ENCODE peak calls at places on chromosomes 7 and 10, in six cellular contexts. X is IMR-90, R is neuronal stem cell, V is mesenchymal stem cell, Y is mesendoderm, M is H1. N is an unnamed sample.

GRCh38 chr7:35787925-35788324 is 12.9 kb upstream of the SEPTIN7 start:
- DNase-seq in X (no peak), R (no peak), V (no peak), Y (peak; percentile 90), M (no peak), N (no peak)

GRCh38 chr7:151517601-151518104 is 2.0 kb downstream of the RHEB start:
- DNase-seq in X (no peak), R (no peak), V (no peak), Y (no peak), M (no peak), N (no peak)

GRCh38 chr7:159000070-159000469 is 143.7 kb downstream of the DYNC2I1 start:
- DNase-seq in X (no peak), R (no peak), V (no peak), Y (no peak), M (no peak), N (no peak)

GRCh38 chr10:63548860-63549259 is 27.7 kb downstream of the REEP3 start:
- DNase-seq in X (no peak), R (no peak), V (no peak), Y (no peak), M (no peak), N (no peak)

GRCh38 chr7:28840515-28841125 is 117.5 kb downstream of the TRIL start:
- DNase-seq in X (no peak), R (no peak), V (peak; percentile 20), Y (peak; percentile 16), M (no peak), N (no peak)

GRCh38 chr7:87599336-87599735 is 1.3 kb downstream of the ABCB1 start:
- DNase-seq in X (no peak), R (no peak), V (peak; percentile 28), Y (no peak), M (no peak), N (no peak)

GRCh38 chr7:11650030-11650429 is 182.0 kb downstream of the THSD7A start:
- DNase-seq in X (no peak), R (no peak), V (peak; percentile 5), Y (no peak), M (no peak), N (no peak)

GRCh38 chr7:70883750-70884445 is 248.0 kb upstream of the GALNT17 start:
- DNase-seq in X (no peak), R (no peak), V (no peak), Y (no peak), M (no peak), N (no peak)

GRCh38 chr10:35307297-35307696 is 29.0 kb upstream of the CCNY start:
- DNase-seq in X (peak; percentile 61), R (no peak), V (no peak), Y (no peak), M (no peak), N (no peak)

GRCh38 chr10:77390481-77390891 is 247.1 kb downstream of the KCNMA1 start:
- DNase-seq in X (no peak), R (no peak), V (peak; percentile 53), Y (peak; percentile 50), M (no peak), N (no peak)

GRCh38 chr10:25933653-25934608 is at the start of gene MYO3A:
- DNase-seq in X (no peak), R (peak; percentile 31), V (no peak), Y (peak; percentile 83), M (peak; percentile 83), N (peak; percentile 74)

GRCh38 chr10:9243861-9244515 is 1189.5 kb downstream of the GATA3 start:
- DNase-seq in X (no peak), R (no peak), V (no peak), Y (no peak), M (no peak), N (no peak)

GRCh38 chr7:106063039-106063438 is 49.1 kb downstream of the SYPL1 start:
- DNase-seq in X (no peak), R (no peak), V (no peak), Y (no peak), M (no peak), N (no peak)

GRCh38 chr7:42414961-42415505 is 178.0 kb upstream of the GLI3 start:
- DNase-seq in X (no peak), R (no peak), V (peak; percentile 35), Y (no peak), M (no peak), N (no peak)

GRCh38 chr10:46292573-46293023 is 5.8 kb downstream of the ANTXRL start:
- DNase-seq in X (no peak), R (no peak), V (no peak), Y (no peak), M (no peak), N (no peak)

GRCh38 chr10:23723796-23724195 is 284.9 kb downstream of the OTUD1 start:
- DNase-seq in X (no peak), R (no peak), V (no peak), Y (no peak), M (no peak), N (no peak)

GRCh38 chr7:24979470-24979862 is 512 bp downstream of the OSBPL3 start:
- DNase-seq in X (peak; percentile 72), R (peak; percentile 49), V (peak; percentile 74), Y (peak; percentile 79), M (peak; percentile 82), N (no peak)

GRCh38 chr7:76397409-76398183 is 11.9 kb downstream of the SSC4D start:
- DNase-seq in X (peak; percentile 31), R (no peak), V (no peak), Y (peak; percentile 68), M (peak; percentile 87), N (peak; percentile 84)

DNA sequence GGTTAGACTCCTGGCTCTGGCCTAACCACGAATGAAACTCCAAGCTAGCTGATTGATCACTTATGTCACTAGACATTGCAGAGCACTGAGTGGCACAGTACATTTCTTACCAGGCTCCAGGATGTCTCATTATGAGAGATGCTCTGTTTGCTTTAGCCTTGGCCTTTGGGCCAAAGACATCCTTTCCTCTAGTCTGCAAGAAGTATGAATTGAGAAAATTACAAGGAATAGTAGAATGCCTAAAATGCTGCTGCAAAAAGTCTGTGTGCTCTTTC is 303.6 kb downstream of the PRKG1 start:
- DNase-seq in X (peak; percentile 24), R (no peak), V (no peak), Y (no peak), M (no peak), N (no peak)
- H2BK15ac ChIP-seq in X (no peak overlapping the region), R (no peak overlapping the region), V (no peak overlapping the region), Y (no peak overlapping the region), M (no peak overlapping the region), N (no peak overlapping the region)

DNA sequence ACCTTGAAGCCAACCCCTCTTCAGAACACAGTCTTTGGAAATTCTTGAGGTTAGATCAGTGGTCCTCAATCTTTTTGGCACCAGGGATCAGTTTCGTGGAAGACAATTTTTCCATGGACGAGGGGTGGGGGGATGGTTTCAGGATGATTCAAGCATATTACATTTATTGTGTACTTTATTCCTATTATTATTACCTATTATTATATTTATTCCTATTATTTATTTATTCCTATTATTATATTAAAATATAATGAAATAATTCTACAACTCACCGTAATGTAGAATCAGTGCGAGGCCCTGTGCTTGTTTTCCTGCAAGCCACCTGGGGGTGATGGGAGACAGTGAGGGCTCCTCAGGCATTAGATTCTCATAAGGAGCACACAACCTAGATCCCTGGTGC is 17.9 kb downstream of the CAMK1D start:
- DNase-seq in X (no peak), R (no peak), V (no peak), Y (no peak), M (no peak), N (no peak)
- H2BK15ac ChIP-seq in X (no peak overlapping the region), R (no peak overlapping the region), V (no peak overlapping the region), Y (no peak overlapping the region), M (no peak overlapping the region), N (no peak overlapping the region)

GRCh38 chr7:108313086-108313485 is 143.2 kb downstream of the NRCAM start:
- DNase-seq in X (no peak), R (no peak), V (no peak), Y (no peak), M (no peak), N (no peak)
- H2BK15ac ChIP-seq in X (no peak overlapping the region), R (no peak overlapping the region), V (no peak overlapping the region), Y (no peak overlapping the region), M (no peak overlapping the region), N (no peak overlapping the region)

DNA sequence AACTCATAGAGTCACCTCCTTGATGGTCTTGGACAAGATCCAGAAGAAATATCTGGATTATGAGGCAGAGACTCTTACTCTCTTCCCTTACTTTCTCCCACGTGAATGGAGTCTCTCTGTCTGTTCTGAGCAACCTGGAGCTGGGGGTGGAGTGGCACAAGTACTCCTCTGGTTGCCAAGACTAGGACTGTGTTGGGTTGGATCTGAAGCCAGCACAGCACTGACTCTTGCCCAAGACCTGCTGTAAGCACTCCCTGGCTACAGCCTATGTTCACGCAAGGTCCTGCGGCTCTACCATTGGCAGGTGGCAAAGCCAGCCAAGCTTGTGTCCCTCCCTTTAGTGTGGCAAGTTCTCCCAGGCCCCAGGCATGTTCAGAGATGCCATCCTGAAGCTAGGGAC is 488.2 kb upstream of the NRG3 start:
- DNase-seq in X (no peak), R (no peak), V (no peak), Y (no peak), M (no peak), N (no peak)
- H2BK15ac ChIP-seq in X (no peak overlapping the region), R (no peak overlapping the region), V (no peak overlapping the region), Y (no peak overlapping the region), M (no peak overlapping the region), N (no peak overlapping the region)

DNA sequence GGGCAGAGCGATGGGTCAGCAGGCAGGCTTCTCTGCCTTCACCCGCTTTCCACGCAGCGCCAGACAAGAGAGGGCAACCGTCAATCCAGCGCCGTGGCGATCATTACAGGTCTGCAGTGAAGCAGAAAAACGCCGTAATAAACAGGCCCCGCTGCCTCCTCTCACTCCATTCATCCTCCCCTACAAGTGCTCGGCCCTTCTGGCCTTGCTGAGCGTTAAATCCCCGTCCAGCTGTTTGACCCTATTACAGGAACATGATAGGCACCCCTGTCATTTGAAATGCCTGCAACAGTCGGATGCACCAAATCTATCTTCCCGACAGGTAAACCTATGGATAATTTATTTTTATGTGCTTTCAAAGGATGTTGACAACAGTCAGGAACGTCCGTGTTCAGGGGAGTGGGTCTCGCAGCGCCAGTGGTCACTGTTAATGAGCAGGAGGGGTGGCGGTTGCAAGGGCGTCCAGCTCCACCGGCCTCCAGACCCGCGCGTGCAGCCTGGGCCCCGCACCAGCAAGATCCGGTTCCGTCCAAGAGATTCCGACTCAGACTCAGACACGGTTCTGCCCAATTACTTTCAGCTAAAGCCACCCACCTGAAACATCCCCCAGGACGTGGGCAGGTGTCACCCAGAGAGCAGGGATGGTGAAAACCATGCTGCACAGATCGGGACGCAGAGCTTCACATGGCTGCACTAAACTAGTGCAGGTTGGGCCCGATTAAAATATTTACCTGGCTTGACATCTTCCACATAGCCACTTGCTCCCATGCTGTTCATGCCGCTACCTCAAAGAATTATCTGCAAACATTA is 508.0 kb upstream of the MGMT start:
- DNase-seq in X (no peak), R (no peak), V (no peak), Y (no peak), M (no peak), N (no peak)
- H2BK15ac ChIP-seq in X (no peak overlapping the region), R (no peak overlapping the region), V (no peak overlapping the region), Y (no peak overlapping the region), M (no peak overlapping the region), N (no peak overlapping the region)

GRCh38 chr10:104795411-104795810 is 154.3 kb downstream of the SORCS3 start:
- DNase-seq in X (no peak), R (no peak), V (no peak), Y (no peak), M (no peak), N (no peak)
- H2BK15ac ChIP-seq in X (no peak overlapping the region), R (no peak overlapping the region), V (no peak overlapping the region), Y (no peak overlapping the region), M (no peak overlapping the region), N (no peak overlapping the region)

N was measured in H9.